ENCODE peak calls at places on chromosomes 4 and X, in nine cellular contexts. One of them, this sample, is unnamed. For H3K27me3, the result is how much of the 10 kb centered on the place peaks cover.

GRCh38 chr4:83054928-83055327 is 19.9 kb downstream of the COPS4 start:
- DNase-seq in psoas muscle: no peak
- DNase-seq in thoracic aorta: no peak
- DNase-seq in uterus: no peak
- DNase-seq in adrenal gland: no peak
- DNase-seq in Peyer's patch: no peak
- DNase-seq in CD4-positive, alpha-beta T cell: no peak
- DNase-seq in heart right ventricle: no peak
- DNase-seq in CD4-positive, alpha-beta memory T cell: peak
- DNase-seq in this sample: no peak

GRCh38 chr4:169070895-169071218 is 60.8 kb upstream of the CBR4 start:
- DNase-seq in psoas muscle: no peak
- DNase-seq in thoracic aorta: no peak
- DNase-seq in uterus: no peak
- DNase-seq in adrenal gland: no peak
- DNase-seq in Peyer's patch: no peak
- DNase-seq in CD4-positive, alpha-beta T cell: no peak
- DNase-seq in heart right ventricle: no peak
- DNase-seq in CD4-positive, alpha-beta memory T cell: no peak
- DNase-seq in this sample: peak

GRCh38 chr4:138406881-138407280 is 164.7 kb upstream of the SLC7A11 start:
- DNase-seq in psoas muscle: no peak
- DNase-seq in thoracic aorta: no peak
- DNase-seq in uterus: peak
- DNase-seq in adrenal gland: no peak
- DNase-seq in Peyer's patch: no peak
- DNase-seq in CD4-positive, alpha-beta T cell: no peak
- DNase-seq in heart right ventricle: no peak
- DNase-seq in CD4-positive, alpha-beta memory T cell: no peak
- DNase-seq in this sample: no peak

GRCh38 chrX:86724277-86724676 is 576.0 kb downstream of the DACH2 start:
- DNase-seq in psoas muscle: no peak
- DNase-seq in thoracic aorta: no peak
- DNase-seq in uterus: no peak
- DNase-seq in adrenal gland: no peak
- DNase-seq in Peyer's patch: no peak
- DNase-seq in CD4-positive, alpha-beta T cell: no peak
- DNase-seq in heart right ventricle: no peak
- DNase-seq in CD4-positive, alpha-beta memory T cell: no peak
- DNase-seq in this sample: no peak

GRCh38 chr4:145278341-145279121 is 98.1 kb upstream of the OTUD4 start:
- DNase-seq in psoas muscle: no peak
- DNase-seq in thoracic aorta: no peak
- DNase-seq in uterus: no peak
- DNase-seq in adrenal gland: no peak
- DNase-seq in Peyer's patch: no peak
- DNase-seq in CD4-positive, alpha-beta T cell: no peak
- DNase-seq in heart right ventricle: no peak
- DNase-seq in CD4-positive, alpha-beta memory T cell: no peak
- DNase-seq in this sample: no peak

GRCh38 chrX:134144231-134144630 is 92.8 kb upstream of the CCDC160 start:
- DNase-seq in psoas muscle: no peak
- DNase-seq in thoracic aorta: no peak
- DNase-seq in uterus: no peak
- DNase-seq in adrenal gland: no peak
- DNase-seq in Peyer's patch: no peak
- DNase-seq in CD4-positive, alpha-beta T cell: no peak
- DNase-seq in heart right ventricle: no peak
- DNase-seq in CD4-positive, alpha-beta memory T cell: peak
- DNase-seq in this sample: peak

GRCh38 chr4:107255596-107255995 is 219.5 kb upstream of the DKK2 start:
- DNase-seq in psoas muscle: no peak
- DNase-seq in thoracic aorta: no peak
- DNase-seq in uterus: no peak
- DNase-seq in adrenal gland: no peak
- DNase-seq in Peyer's patch: no peak
- DNase-seq in CD4-positive, alpha-beta T cell: no peak
- DNase-seq in heart right ventricle: no peak
- DNase-seq in CD4-positive, alpha-beta memory T cell: no peak
- DNase-seq in this sample: no peak

GRCh38 chr4:89277412-89277811 is 30.2 kb downstream of the GPRIN3 start:
- DNase-seq in psoas muscle: no peak
- DNase-seq in thoracic aorta: no peak
- DNase-seq in uterus: no peak
- DNase-seq in adrenal gland: no peak
- DNase-seq in Peyer's patch: no peak
- DNase-seq in CD4-positive, alpha-beta T cell: no peak
- DNase-seq in heart right ventricle: no peak
- DNase-seq in CD4-positive, alpha-beta memory T cell: no peak
- DNase-seq in this sample: no peak

GRCh38 chrX:97401586-97402101 is 517.9 kb downstream of the RPA4 start:
- DNase-seq in psoas muscle: no peak
- DNase-seq in thoracic aorta: no peak
- DNase-seq in uterus: no peak
- DNase-seq in adrenal gland: no peak
- DNase-seq in Peyer's patch: no peak
- DNase-seq in CD4-positive, alpha-beta T cell: no peak
- DNase-seq in heart right ventricle: no peak
- DNase-seq in CD4-positive, alpha-beta memory T cell: no peak
- DNase-seq in this sample: no peak

GRCh38 chr4:122045533-122045932 is 93.7 kb upstream of the TRPC3 start:
- DNase-seq in psoas muscle: no peak
- DNase-seq in thoracic aorta: no peak
- DNase-seq in uterus: no peak
- DNase-seq in adrenal gland: peak
- DNase-seq in Peyer's patch: no peak
- DNase-seq in CD4-positive, alpha-beta T cell: no peak
- DNase-seq in heart right ventricle: no peak
- DNase-seq in CD4-positive, alpha-beta memory T cell: no peak
- DNase-seq in this sample: no peak

GRCh38 chr4:38140643-38141203 is 180.5 kb downstream of the PTTG2 start:
- DNase-seq in psoas muscle: no peak
- DNase-seq in thoracic aorta: no peak
- DNase-seq in uterus: no peak
- DNase-seq in adrenal gland: no peak
- DNase-seq in Peyer's patch: no peak
- DNase-seq in CD4-positive, alpha-beta T cell: no peak
- DNase-seq in heart right ventricle: no peak
- DNase-seq in CD4-positive, alpha-beta memory T cell: no peak
- DNase-seq in this sample: no peak

GRCh38 chrX:111010151-111010550 is 85.8 kb upstream of the PAK3 start:
- DNase-seq in psoas muscle: no peak
- DNase-seq in thoracic aorta: no peak
- DNase-seq in uterus: no peak
- DNase-seq in adrenal gland: no peak
- DNase-seq in Peyer's patch: no peak
- DNase-seq in CD4-positive, alpha-beta T cell: no peak
- DNase-seq in heart right ventricle: no peak
- DNase-seq in CD4-positive, alpha-beta memory T cell: no peak
- DNase-seq in this sample: no peak

GRCh38 chr4:8585721-8586161 is 5.5 kb downstream of the GPR78 start:
- DNase-seq in psoas muscle: no peak
- DNase-seq in thoracic aorta: no peak
- DNase-seq in uterus: no peak
- DNase-seq in adrenal gland: no peak
- DNase-seq in Peyer's patch: no peak
- DNase-seq in CD4-positive, alpha-beta T cell: no peak
- DNase-seq in heart right ventricle: no peak
- DNase-seq in CD4-positive, alpha-beta memory T cell: no peak
- DNase-seq in this sample: no peak

GRCh38 chr4:8587469-8588195 is 4.9 kb upstream of the CPZ start:
- DNase-seq in psoas muscle: no peak
- DNase-seq in thoracic aorta: no peak
- DNase-seq in uterus: peak
- DNase-seq in adrenal gland: no peak
- DNase-seq in Peyer's patch: no peak
- DNase-seq in CD4-positive, alpha-beta T cell: no peak
- DNase-seq in heart right ventricle: no peak
- DNase-seq in CD4-positive, alpha-beta memory T cell: no peak
- DNase-seq in this sample: no peak

GRCh38 chr4:8588196-8588470 is 4.4 kb upstream of the CPZ start:
- DNase-seq in psoas muscle: no peak
- DNase-seq in thoracic aorta: no peak
- DNase-seq in uterus: peak
- DNase-seq in adrenal gland: no peak
- DNase-seq in Peyer's patch: no peak
- DNase-seq in CD4-positive, alpha-beta T cell: no peak
- DNase-seq in heart right ventricle: no peak
- DNase-seq in CD4-positive, alpha-beta memory T cell: no peak
- DNase-seq in this sample: no peak

GRCh38 chr4:8586246-8586645 is 6.1 kb downstream of the GPR78 start:
- DNase-seq in psoas muscle: no peak
- DNase-seq in thoracic aorta: no peak
- DNase-seq in uterus: no peak
- DNase-seq in adrenal gland: no peak
- DNase-seq in Peyer's patch: no peak
- DNase-seq in CD4-positive, alpha-beta T cell: no peak
- DNase-seq in heart right ventricle: no peak
- DNase-seq in CD4-positive, alpha-beta memory T cell: no peak
- DNase-seq in this sample: no peak

DNA sequence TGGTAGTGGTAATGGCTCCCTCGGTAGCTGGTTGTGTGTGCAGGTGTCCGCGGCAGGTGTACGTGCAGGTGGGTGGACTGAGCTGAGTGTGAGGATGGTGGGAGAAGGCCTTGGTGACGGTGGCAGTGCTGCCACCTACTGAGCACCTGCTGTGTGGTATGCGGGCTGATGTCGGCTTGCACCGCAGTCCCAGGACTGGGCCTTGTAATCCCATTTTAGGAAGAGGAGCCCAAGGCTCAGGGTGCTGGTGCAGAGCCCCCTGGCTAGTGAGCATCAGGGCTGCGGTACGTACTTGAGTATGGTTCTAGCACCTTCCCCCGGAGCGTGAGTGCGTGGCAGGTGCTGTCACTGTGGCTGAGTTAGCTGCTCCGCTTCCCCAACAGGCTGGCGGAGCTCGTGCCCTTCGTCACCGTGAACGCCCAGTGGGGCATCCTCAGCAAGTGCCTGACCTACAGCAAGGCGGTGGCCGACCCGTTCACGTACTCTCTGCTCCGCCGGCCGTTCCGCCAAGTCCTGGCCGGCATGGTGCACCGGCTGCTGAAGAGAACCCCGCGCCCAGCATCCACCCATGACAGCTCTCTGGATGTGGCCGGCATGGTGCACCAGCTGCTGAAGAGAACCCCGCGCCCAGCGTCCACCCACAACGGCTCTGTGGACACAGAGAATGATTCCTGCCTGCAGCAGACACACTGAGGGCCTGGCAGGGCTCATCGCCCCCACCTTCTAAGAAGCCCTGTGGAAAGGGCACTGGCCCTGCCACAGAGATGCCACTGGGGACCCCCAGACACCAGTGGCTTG is 5.7 kb upstream of the CPZ start:
- DNase-seq in psoas muscle: no peak
- DNase-seq in thoracic aorta: no peak
- DNase-seq in uterus: peak
- DNase-seq in adrenal gland: no peak
- DNase-seq in Peyer's patch: no peak
- DNase-seq in CD4-positive, alpha-beta T cell: no peak
- DNase-seq in heart right ventricle: no peak
- DNase-seq in CD4-positive, alpha-beta memory T cell: no peak
- DNase-seq in this sample: no peak
- H3K27me3 ChIP-seq in psoas muscle: half or more
- H3K27me3 ChIP-seq in thoracic aorta: under half
- H3K27me3 ChIP-seq in uterus: under half
- H3K27me3 ChIP-seq in adrenal gland: under half
- H3K27me3 ChIP-seq in Peyer's patch: under half
- H3K27me3 ChIP-seq in CD4-positive, alpha-beta T cell: under half
- H3K27me3 ChIP-seq in heart right ventricle: half or more
- H3K27me3 ChIP-seq in CD4-positive, alpha-beta memory T cell: under half
- H3K27me3 ChIP-seq in this sample: under half

GRCh38 chrX:119695535-119696050 is 2.6 kb upstream of the SEPTIN6 start:
- DNase-seq in psoas muscle: no peak
- DNase-seq in thoracic aorta: no peak
- DNase-seq in uterus: no peak
- DNase-seq in adrenal gland: no peak
- DNase-seq in Peyer's patch: no peak
- DNase-seq in CD4-positive, alpha-beta T cell: no peak
- DNase-seq in heart right ventricle: no peak
- DNase-seq in CD4-positive, alpha-beta memory T cell: no peak
- DNase-seq in this sample: no peak
- H3K27ac ChIP-seq in psoas muscle: no peak
- H3K27ac ChIP-seq in thoracic aorta: no peak
- H3K27ac ChIP-seq in uterus: no peak
- H3K27ac ChIP-seq in adrenal gland: no peak
- H3K27ac ChIP-seq in Peyer's patch: peak
- H3K27ac ChIP-seq in CD4-positive, alpha-beta T cell: no peak
- H3K27ac ChIP-seq in heart right ventricle: no peak
- H3K27ac ChIP-seq in CD4-positive, alpha-beta memory T cell: no peak
- H3K27ac ChIP-seq in this sample: no peak

GRCh38 chr4:1796486-1797204 is 3.6 kb downstream of the FGFR3 start:
- DNase-seq in psoas muscle: no peak
- DNase-seq in thoracic aorta: no peak
- DNase-seq in uterus: no peak
- DNase-seq in adrenal gland: no peak
- DNase-seq in Peyer's patch: no peak
- DNase-seq in CD4-positive, alpha-beta T cell: no peak
- DNase-seq in heart right ventricle: no peak
- DNase-seq in CD4-positive, alpha-beta memory T cell: no peak
- DNase-seq in this sample: no peak

GRCh38 chr4:1794809-1795303 is 1.8 kb downstream of the FGFR3 start:
- DNase-seq in psoas muscle: no peak
- DNase-seq in thoracic aorta: no peak
- DNase-seq in uterus: no peak
- DNase-seq in adrenal gland: no peak
- DNase-seq in Peyer's patch: no peak
- DNase-seq in CD4-positive, alpha-beta T cell: no peak
- DNase-seq in heart right ventricle: no peak
- DNase-seq in CD4-positive, alpha-beta memory T cell: no peak
- DNase-seq in this sample: no peak

GRCh38 chr4:1797298-1797860 is 4.3 kb downstream of the FGFR3 start:
- DNase-seq in psoas muscle: no peak
- DNase-seq in thoracic aorta: no peak
- DNase-seq in uterus: no peak
- DNase-seq in adrenal gland: no peak
- DNase-seq in Peyer's patch: no peak
- DNase-seq in CD4-positive, alpha-beta T cell: no peak
- DNase-seq in heart right ventricle: no peak
- DNase-seq in CD4-positive, alpha-beta memory T cell: no peak
- DNase-seq in this sample: no peak

GRCh38 chr4:1793940-1794808 is 1.1 kb downstream of the FGFR3 start:
- DNase-seq in psoas muscle: no peak
- DNase-seq in thoracic aorta: no peak
- DNase-seq in uterus: no peak
- DNase-seq in adrenal gland: no peak
- DNase-seq in Peyer's patch: no peak
- DNase-seq in CD4-positive, alpha-beta T cell: no peak
- DNase-seq in heart right ventricle: no peak
- DNase-seq in CD4-positive, alpha-beta memory T cell: no peak
- DNase-seq in this sample: peak

GRCh38 chr4:1795304-1796195 is 2.5 kb downstream of the FGFR3 start:
- DNase-seq in psoas muscle: no peak
- DNase-seq in thoracic aorta: no peak
- DNase-seq in uterus: no peak
- DNase-seq in adrenal gland: no peak
- DNase-seq in Peyer's patch: peak
- DNase-seq in CD4-positive, alpha-beta T cell: no peak
- DNase-seq in heart right ventricle: no peak
- DNase-seq in CD4-positive, alpha-beta memory T cell: no peak
- DNase-seq in this sample: peak
- H3K27me3 ChIP-seq in psoas muscle: half or more
- H3K27me3 ChIP-seq in thoracic aorta: under half
- H3K27me3 ChIP-seq in uterus: under half
- H3K27me3 ChIP-seq in adrenal gland: under half
- H3K27me3 ChIP-seq in Peyer's patch: under half
- H3K27me3 ChIP-seq in CD4-positive, alpha-beta T cell: under half
- H3K27me3 ChIP-seq in heart right ventricle: half or more
- H3K27me3 ChIP-seq in CD4-positive, alpha-beta memory T cell: under half
- H3K27me3 ChIP-seq in this sample: under half

GRCh38 chr4:99876946-99877345 is 17.3 kb downstream of the LAMTOR3 start:
- DNase-seq in psoas muscle: no peak
- DNase-seq in thoracic aorta: no peak
- DNase-seq in uterus: no peak
- DNase-seq in adrenal gland: no peak
- DNase-seq in Peyer's patch: no peak
- DNase-seq in CD4-positive, alpha-beta T cell: no peak
- DNase-seq in heart right ventricle: no peak
- DNase-seq in CD4-positive, alpha-beta memory T cell: no peak
- DNase-seq in this sample: no peak
- H3K27ac ChIP-seq in psoas muscle: no peak
- H3K27ac ChIP-seq in thoracic aorta: no peak
- H3K27ac ChIP-seq in uterus: peak
- H3K27ac ChIP-seq in adrenal gland: no peak
- H3K27ac ChIP-seq in Peyer's patch: no peak
- H3K27ac ChIP-seq in CD4-positive, alpha-beta T cell: no peak
- H3K27ac ChIP-seq in heart right ventricle: no peak
- H3K27ac ChIP-seq in CD4-positive, alpha-beta memory T cell: no peak
- H3K27ac ChIP-seq in this sample: no peak